ENCODE peak calls at places on chromosomes 16 and 17, in four cellular contexts. One of them, this sample, is unnamed.

GRCh38 chr16:89845417-89845816 is 17.1 kb downstream of the SPIRE2 start:
- DNase-seq in HepG2: no peak
- DNase-seq in HCT116: no peak
- DNase-seq in K562: no peak
- DNase-seq in this sample: no peak

GRCh38 chr16:4347010-4347409 is 4.1 kb downstream of the PAM16 start:
- DNase-seq in HCT116: no peak
- DNase-seq in K562: no peak
- DNase-seq in HepG2: peak
- DNase-seq in this sample: no peak

GRCh38 chr16:59633996-59634579 is 900.0 kb upstream of the GOT2 start:
- DNase-seq in HCT116: no peak
- DNase-seq in HepG2: no peak
- DNase-seq in K562: no peak
- DNase-seq in this sample: no peak

GRCh38 chr16:20504418-20504817 is 53.1 kb downstream of the ACSM2A start:
- DNase-seq in HepG2: no peak
- DNase-seq in HCT116: no peak
- DNase-seq in K562: no peak
- DNase-seq in this sample: no peak

GRCh38 chr16:89823087-89823823 is 5.0 kb upstream of the SPIRE2 start:
- DNase-seq in K562: no peak
- DNase-seq in HepG2: no peak
- DNase-seq in HCT116: no peak
- DNase-seq in this sample: no peak

GRCh38 chr16:31877876-31878642 is 4.5 kb downstream of the ZNF267 start:
- DNase-seq in HepG2: no peak
- DNase-seq in HCT116: no peak
- DNase-seq in K562: no peak
- DNase-seq in this sample: no peak

GRCh38 chr16:75457485-75458021 is 6.9 kb downstream of the TMEM170A start:
- DNase-seq in HCT116: no peak
- DNase-seq in HepG2: no peak
- DNase-seq in K562: no peak
- DNase-seq in this sample: no peak

GRCh38 chr16:88700636-88701482 is 5.3 kb downstream of the RNF166 start:
- DNase-seq in HepG2: peak
- DNase-seq in HCT116: no peak
- DNase-seq in K562: peak
- DNase-seq in this sample: no peak

GRCh38 chr16:88734361-88734728 is 28.0 kb downstream of the CTU2 start:
- DNase-seq in HCT116: no peak
- DNase-seq in HepG2: no peak
- DNase-seq in K562: no peak
- DNase-seq in this sample: no peak

GRCh38 chr16:35411156-35411555 is 1951.7 kb downstream of the TP53TG3F start:
- DNase-seq in HepG2: no peak
- DNase-seq in K562: no peak
- DNase-seq in HCT116: no peak
- DNase-seq in this sample: no peak

GRCh38 chr17:55607736-55608341 is 96.6 kb upstream of the SMIM36 start:
- DNase-seq in HCT116: no peak
- DNase-seq in K562: no peak
- DNase-seq in HepG2: no peak
- DNase-seq in this sample: no peak

GRCh38 chr16:75054556-75054947 is 55.7 kb downstream of the ZNRF1 start:
- DNase-seq in K562: no peak
- DNase-seq in HCT116: no peak
- DNase-seq in HepG2: no peak
- DNase-seq in this sample: no peak

GRCh38 chr17:44829558-44830358 is at the start of gene GJC1:
- DNase-seq in HepG2: no peak
- DNase-seq in HCT116: no peak
- DNase-seq in K562: peak
- DNase-seq in this sample: no peak
- TF ChIP-seq TCF7L2 in HepG2: no peak
- TF ChIP-seq TCF7L2 in HCT116: no peak
- TF ChIP-seq TCF7L2 in K562: no peak
- TF ChIP-seq TCF7L2 in this sample: no peak

GRCh38 chr17:37744633-37744927 is 279 bp downstream of the HNF1B start:
- DNase-seq in HepG2: no peak
- DNase-seq in K562: no peak
- DNase-seq in HCT116: no peak
- DNase-seq in this sample: no peak

GRCh38 chr17:37744961-37745800 is at the start of gene HNF1B:
- DNase-seq in K562: no peak
- DNase-seq in HCT116: no peak
- DNase-seq in HepG2: peak
- DNase-seq in this sample: no peak

GRCh38 chr17:37743612-37743874 is 1.3 kb downstream of the HNF1B start:
- DNase-seq in HepG2: peak
- DNase-seq in HCT116: no peak
- DNase-seq in K562: no peak
- DNase-seq in this sample: no peak

GRCh38 chr17:37742762-37743611 is 1.9 kb downstream of the HNF1B start:
- DNase-seq in HepG2: peak
- DNase-seq in HCT116: no peak
- DNase-seq in K562: no peak
- DNase-seq in this sample: no peak

GRCh38 chr17:37743875-37744632 is 805 bp downstream of the HNF1B start:
- DNase-seq in HCT116: no peak
- DNase-seq in HepG2: peak
- DNase-seq in K562: no peak
- DNase-seq in this sample: no peak
- TF ChIP-seq REST in HCT116: no peak
- TF ChIP-seq REST in HepG2: no peak
- TF ChIP-seq REST in K562: no peak
- TF ChIP-seq REST in this sample: no peak

GRCh38 chr17:48570325-48571023 is 7.7 kb downstream of the HOXB4 start:
- DNase-seq in K562: peak
- DNase-seq in HCT116: no peak
- DNase-seq in HepG2: no peak
- DNase-seq in this sample: no peak

GRCh38 chr17:48574523-48575065 is 3.6 kb downstream of the HOXB4 start:
- DNase-seq in HepG2: no peak
- DNase-seq in K562: no peak
- DNase-seq in HCT116: no peak
- DNase-seq in this sample: no peak

GRCh38 chr17:48571024-48571818 is 6.9 kb downstream of the HOXB4 start:
- DNase-seq in HepG2: no peak
- DNase-seq in HCT116: no peak
- DNase-seq in K562: no peak
- DNase-seq in this sample: no peak

GRCh38 chr17:48569676-48570324 is 8.3 kb downstream of the HOXB4 start:
- DNase-seq in K562: no peak
- DNase-seq in HepG2: no peak
- DNase-seq in HCT116: no peak
- DNase-seq in this sample: no peak

DNA sequence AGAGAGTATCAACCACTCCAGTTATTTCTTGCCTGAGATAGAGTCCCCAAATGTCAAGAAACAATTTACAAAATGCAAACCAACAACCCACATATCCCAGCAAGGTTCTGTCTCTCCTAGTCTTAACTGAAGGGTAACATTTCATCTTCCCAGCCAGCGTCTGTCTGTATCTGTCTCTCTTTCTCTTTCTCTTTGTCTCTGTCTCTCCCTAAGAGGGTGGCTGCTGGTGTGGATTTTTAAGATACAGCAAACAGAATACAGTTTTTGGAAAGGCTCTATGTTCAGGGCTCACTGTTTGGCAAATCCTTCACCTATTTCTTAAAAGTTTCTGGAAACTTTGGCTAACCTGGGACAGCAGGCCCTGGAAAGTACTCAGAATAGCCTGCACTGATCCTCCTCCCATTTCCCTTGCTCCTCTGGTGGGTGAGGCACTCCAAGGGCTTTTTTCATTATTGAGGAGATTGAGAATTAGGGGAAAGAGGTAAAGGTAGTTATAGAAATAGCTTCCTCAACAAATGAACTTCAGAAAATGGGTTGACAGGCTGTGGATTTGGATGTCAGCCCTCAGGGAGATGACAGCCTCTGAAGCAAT is 6.2 kb downstream of the HOXB4 start:
- DNase-seq in K562: no peak
- DNase-seq in HepG2: no peak
- DNase-seq in HCT116: no peak
- DNase-seq in this sample: no peak
- TF ChIP-seq TCF7L2 in K562: no peak
- TF ChIP-seq TCF7L2 in HepG2: no peak
- TF ChIP-seq TCF7L2 in HCT116: no peak
- TF ChIP-seq TCF7L2 in this sample: no peak

GRCh38 chr17:15662726-15663125 is 21.4 kb downstream of the TRIM16 start:
- DNase-seq in HepG2: no peak
- DNase-seq in HCT116: no peak
- DNase-seq in K562: no peak
- DNase-seq in this sample: no peak

GRCh38 chr17:15657868-15658775 is 26.0 kb downstream of the TRIM16 start:
- DNase-seq in K562: no peak
- DNase-seq in HepG2: no peak
- DNase-seq in HCT116: peak
- DNase-seq in this sample: no peak

GRCh38 chr17:15659236-15659635 is 24.9 kb downstream of the TRIM16 start:
- DNase-seq in HepG2: no peak
- DNase-seq in K562: no peak
- DNase-seq in HCT116: no peak
- DNase-seq in this sample: no peak

GRCh38 chr17:15660077-15660476 is 24.0 kb downstream of the TRIM16 start:
- DNase-seq in HepG2: no peak
- DNase-seq in K562: no peak
- DNase-seq in HCT116: no peak
- DNase-seq in this sample: no peak

DNA sequence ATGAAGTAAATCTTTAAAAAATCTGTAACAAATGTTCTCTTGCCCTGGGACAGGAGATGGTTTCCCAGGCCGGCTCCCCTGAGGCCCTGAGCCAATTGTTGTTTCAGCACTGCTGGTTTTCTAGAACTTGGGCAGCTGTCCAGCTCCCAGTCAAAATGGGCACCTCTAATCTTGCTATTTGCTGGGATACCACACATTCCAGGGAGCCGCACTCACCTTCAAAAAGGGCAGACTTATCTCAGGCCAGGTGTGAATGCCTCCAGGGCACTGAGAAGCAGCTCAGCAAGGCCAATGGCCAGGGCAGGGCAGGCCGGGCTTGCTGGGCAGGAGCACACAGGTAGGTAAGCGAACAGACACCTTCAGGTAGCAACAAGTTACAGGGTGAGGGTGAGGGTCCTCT is 24.4 kb downstream of the TRIM16 start:
- DNase-seq in HCT116: peak
- DNase-seq in K562: no peak
- DNase-seq in HepG2: no peak
- DNase-seq in this sample: no peak
- TF ChIP-seq REST in HCT116: no peak
- TF ChIP-seq REST in K562: no peak
- TF ChIP-seq REST in HepG2: no peak
- TF ChIP-seq REST in this sample: no peak

GRCh38 chr17:28270055-28270454 is 48.9 kb upstream of the TMEM97 start:
- DNase-seq in HepG2: no peak
- DNase-seq in K562: peak
- DNase-seq in HCT116: no peak
- DNase-seq in this sample: no peak

GRCh38 chr17:28274591-28275265 is 44.3 kb upstream of the TMEM97 start:
- DNase-seq in K562: no peak
- DNase-seq in HepG2: no peak
- DNase-seq in HCT116: no peak
- DNase-seq in this sample: no peak

GRCh38 chr17:28270926-28271325 is 48.1 kb upstream of the TMEM97 start:
- DNase-seq in HepG2: no peak
- DNase-seq in K562: no peak
- DNase-seq in HCT116: no peak
- DNase-seq in this sample: no peak

GRCh38 chr17:28271431-28271830 is 47.6 kb upstream of the TMEM97 start:
- DNase-seq in HepG2: no peak
- DNase-seq in K562: no peak
- DNase-seq in HCT116: no peak
- DNase-seq in this sample: no peak

GRCh38 chr17:28272166-28272565 is 46.8 kb upstream of the TMEM97 start:
- DNase-seq in K562: no peak
- DNase-seq in HepG2: no peak
- DNase-seq in HCT116: no peak
- DNase-seq in this sample: no peak
- TF ChIP-seq TCF7L2 in K562: no peak
- TF ChIP-seq TCF7L2 in HepG2: no peak
- TF ChIP-seq TCF7L2 in HCT116: no peak
- TF ChIP-seq TCF7L2 in this sample: no peak

GRCh38 chr16:72471317-72471716 is 299.4 kb upstream of the PMFBP1 start:
- DNase-seq in HepG2: no peak
- DNase-seq in HCT116: no peak
- DNase-seq in K562: no peak
- DNase-seq in this sample: no peak

GRCh38 chr16:72469932-72470331 is 298.0 kb upstream of the PMFBP1 start:
- DNase-seq in HepG2: peak
- DNase-seq in K562: no peak
- DNase-seq in HCT116: no peak
- DNase-seq in this sample: no peak

GRCh38 chr16:72468582-72468981 is 296.6 kb upstream of the PMFBP1 start:
- DNase-seq in HCT116: no peak
- DNase-seq in HepG2: peak
- DNase-seq in K562: no peak
- DNase-seq in this sample: no peak

GRCh38 chr16:72473631-72474030 is 301.7 kb upstream of the PMFBP1 start:
- DNase-seq in K562: no peak
- DNase-seq in HepG2: no peak
- DNase-seq in HCT116: no peak
- DNase-seq in this sample: no peak

GRCh38 chr16:72470541-72470940 is 298.6 kb upstream of the PMFBP1 start:
- DNase-seq in HepG2: no peak
- DNase-seq in K562: no peak
- DNase-seq in HCT116: no peak
- DNase-seq in this sample: no peak
- TF ChIP-seq REST in HepG2: no peak
- TF ChIP-seq REST in K562: no peak
- TF ChIP-seq REST in HCT116: no peak
- TF ChIP-seq REST in this sample: no peak

GRCh38 chr17:73274490-73274889 is 12.8 kb upstream of the CPSF4L start:
- DNase-seq in HCT116: no peak
- DNase-seq in K562: no peak
- DNase-seq in HepG2: no peak
- DNase-seq in this sample: no peak

GRCh38 chr17:73269791-73270190 is 8.1 kb upstream of the CPSF4L start:
- DNase-seq in HCT116: no peak
- DNase-seq in K562: no peak
- DNase-seq in HepG2: no peak
- DNase-seq in this sample: no peak

GRCh38 chr17:73269329-73269615 is 7.6 kb upstream of the CPSF4L start:
- DNase-seq in HepG2: no peak
- DNase-seq in HCT116: no peak
- DNase-seq in K562: no peak
- DNase-seq in this sample: no peak

GRCh38 chr17:73271078-73271477 is 9.4 kb upstream of the CPSF4L start:
- DNase-seq in K562: no peak
- DNase-seq in HCT116: no peak
- DNase-seq in HepG2: no peak
- DNase-seq in this sample: no peak

GRCh38 chr17:73272906-73273218 is 11.2 kb upstream of the CPSF4L start:
- DNase-seq in HepG2: peak
- DNase-seq in HCT116: no peak
- DNase-seq in K562: no peak
- DNase-seq in this sample: no peak
- TF ChIP-seq TCF7L2 in HepG2: peak
- TF ChIP-seq TCF7L2 in HCT116: no peak
- TF ChIP-seq TCF7L2 in K562: no peak
- TF ChIP-seq TCF7L2 in this sample: no peak